ENCODE peak calls at places on chromosomes 2 and 18, in six cellular contexts. V, F, J, S, Y and R are unnamed samples. For H3K9me3, the result is how much of the 10 kb centered on the place peaks cover.

GRCh38 chr18:42351455-42351854 is 396.4 kb downstream of the PIK3C3 start:
- DNase-seq in V (no peak), F (no peak), J (no peak), S (no peak), Y (no peak), R (no peak)

GRCh38 chr2:117674172-117674571 is 140.3 kb upstream of the DDX18 start:
- DNase-seq in V (no peak), F (no peak), J (no peak), S (no peak), Y (no peak), R (no peak)

GRCh38 chr2:3284657-3285630 is 92.7 kb downstream of the EIPR1 start:
- DNase-seq in V (no peak), F (no peak), J (no peak), S (no peak), Y (no peak), R (no peak)

GRCh38 chr2:28360742-28361293 is 31.8 kb upstream of the FOSL2 start:
- DNase-seq in V (peak), F (no peak), J (no peak), S (no peak), Y (peak), R (no peak)

GRCh38 chr2:74502720-74503505 is 3.5 kb upstream of the LBX2 start:
- DNase-seq in V (peak), F (peak), J (peak), S (peak), Y (peak), R (peak)

GRCh38 chr2:158912122-158912521 is 56.3 kb upstream of the TANC1 start:
- DNase-seq in V (no peak), F (no peak), J (no peak), S (no peak), Y (no peak), R (no peak)

GRCh38 chr2:126720031-126720368 is 64.0 kb downstream of the GYPC start:
- DNase-seq in V (no peak), F (no peak), J (peak), S (no peak), Y (no peak), R (no peak)

GRCh38 chr2:230795856-230796255 is 68.9 kb upstream of the ITM2C start:
- DNase-seq in V (peak), F (peak), J (peak), S (peak), Y (no peak), R (no peak)

GRCh38 chr2:85846411-85846810 is 42.4 kb downstream of the ST3GAL5 start:
- DNase-seq in V (no peak), F (no peak), J (no peak), S (no peak), Y (no peak), R (no peak)

GRCh38 chr2:237922641-237923361 is 44.0 kb upstream of the UBE2F start:
- DNase-seq in V (peak), F (no peak), J (no peak), S (peak), Y (no peak), R (peak)

GRCh38 chr2:216698895-216699294 is 3.5 kb upstream of the IGFBP5 start:
- DNase-seq in V (peak), F (peak), J (no peak), S (peak), Y (no peak), R (no peak)

GRCh38 chr2:108414945-108415344 is 34.1 kb upstream of the GCC2 start:
- DNase-seq in V (no peak), F (no peak), J (no peak), S (no peak), Y (no peak), R (no peak)

GRCh38 chr18:35497006-35497333 is 790 bp downstream of the INO80C start:
- DNase-seq in V (peak), F (no peak), J (no peak), S (peak), Y (no peak), R (no peak)

GRCh38 chr2:205765147-205765546 is 82.8 kb downstream of the NRP2 start:
- DNase-seq in V (no peak), F (no peak), J (no peak), S (no peak), Y (no peak), R (no peak)

GRCh38 chr2:3241971-3242746 is 135.5 kb downstream of the EIPR1 start:
- DNase-seq in V (no peak), F (no peak), J (no peak), S (no peak), Y (no peak), R (no peak)

GRCh38 chr2:239807568-239807967 is 217.6 kb downstream of the NDUFA10 start:
- DNase-seq in V (peak), F (peak), J (no peak), S (no peak), Y (no peak), R (no peak)

GRCh38 chr18:9488535-9488934 is 13.2 kb downstream of the RALBP1 start:
- DNase-seq in V (no peak), F (no peak), J (no peak), S (no peak), Y (no peak), R (no peak)

GRCh38 chr2:46490521-46491141 is 11.3 kb downstream of the TMEM247 start:
- DNase-seq in V (peak), F (peak), J (no peak), S (peak), Y (peak), R (peak)

GRCh38 chr18:57624988-57625387 is 3.4 kb upstream of the NARS1 start:
- DNase-seq in V (no peak), F (no peak), J (no peak), S (no peak), Y (no peak), R (no peak)

GRCh38 chr2:66813525-66813924 is 378.6 kb downstream of the MEIS1 start:
- DNase-seq in V (no peak), F (no peak), J (no peak), S (no peak), Y (no peak), R (no peak)

DNA sequence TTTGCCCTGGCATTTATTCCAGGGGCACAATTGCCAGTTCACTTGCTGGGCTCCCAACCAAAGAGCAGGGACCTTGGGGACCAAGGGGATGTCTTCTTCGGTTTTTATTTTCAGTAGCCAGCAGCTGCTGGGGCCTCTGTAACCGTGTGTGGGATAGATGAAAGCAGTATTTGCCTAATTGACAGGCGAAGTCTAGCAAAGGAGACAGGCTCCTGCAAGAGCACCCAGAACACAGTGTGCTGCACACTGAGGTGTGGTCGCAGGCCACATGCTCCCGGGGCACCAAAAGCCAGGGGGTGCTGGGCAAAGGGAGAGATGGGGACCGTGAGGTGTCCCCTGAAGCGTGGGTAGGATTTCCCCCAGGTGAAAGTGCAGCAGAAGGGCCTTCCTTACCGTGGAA is 5.3 kb downstream of the SAG start:
- DNase-seq in V (no peak), F (no peak), J (no peak), S (no peak), Y (no peak), R (no peak)
- H3K27ac ChIP-seq in V (no peak), F (no peak), J (no peak), S (no peak), Y (no peak), R (no peak)

GRCh38 chr2:38613126-38613848 is 10.6 kb upstream of the HNRNPLL start:
- DNase-seq in V (no peak), F (no peak), J (no peak), S (peak), Y (no peak), R (no peak)

GRCh38 chr2:38605298-38605830 is 2.6 kb upstream of the HNRNPLL start:
- DNase-seq in V (no peak), F (no peak), J (no peak), S (no peak), Y (no peak), R (no peak)

GRCh38 chr2:38615237-38615636 is 12.5 kb upstream of the HNRNPLL start:
- DNase-seq in V (no peak), F (no peak), J (no peak), S (no peak), Y (no peak), R (no peak)

GRCh38 chr2:38613849-38614213 is 11.1 kb upstream of the HNRNPLL start:
- DNase-seq in V (no peak), F (no peak), J (no peak), S (no peak), Y (no peak), R (no peak)

GRCh38 chr2:38610851-38611801 is 8.4 kb upstream of the HNRNPLL start:
- DNase-seq in V (no peak), F (no peak), J (no peak), S (no peak), Y (no peak), R (no peak)
- TF ChIP-seq CTCF in V (no peak), F (no peak), J (no peak), S (no peak), Y (no peak), R (no peak)

GRCh38 chr18:3015203-3015590 is 2.3 kb upstream of the LPIN2 start:
- DNase-seq in V (no peak), F (no peak), J (no peak), S (no peak), Y (no peak), R (no peak)

GRCh38 chr18:3014501-3015202 is 1.7 kb upstream of the LPIN2 start:
- DNase-seq in V (no peak), F (no peak), J (no peak), S (no peak), Y (no peak), R (no peak)

GRCh38 chr18:3016584-3017292 is 3.8 kb upstream of the LPIN2 start:
- DNase-seq in V (no peak), F (no peak), J (no peak), S (no peak), Y (no peak), R (no peak)

GRCh38 chr18:3012920-3013810 is at the start of gene LPIN2:
- DNase-seq in V (peak), F (peak), J (peak), S (peak), Y (peak), R (peak)

GRCh38 chr18:3015851-3016250 is 2.9 kb upstream of the LPIN2 start:
- DNase-seq in V (no peak), F (no peak), J (no peak), S (no peak), Y (no peak), R (no peak)
- H3K9me3 ChIP-seq in V (under half), F (under half), J (under half), S (under half), Y (under half), R (under half)

GRCh38 chr2:189164732-189165131 is 14.8 kb downstream of the COL5A2 start:
- DNase-seq in V (peak), F (peak), J (no peak), S (no peak), Y (no peak), R (no peak)
- H3K27ac ChIP-seq in V (peak), F (peak), J (no peak), S (no peak), Y (no peak), R (peak)

GRCh38 chr18:629303-630150 is 27.9 kb upstream of the TYMS start:
- DNase-seq in V (no peak), F (no peak), J (no peak), S (no peak), Y (no peak), R (no peak)
- TF ChIP-seq CTCF in V (no peak), F (no peak), J (no peak), S (no peak), Y (no peak), R (no peak)

GRCh38 chr18:77858331-77858730 is 608.7 kb downstream of the GALR1 start:
- DNase-seq in V (no peak), F (no peak), J (no peak), S (no peak), Y (no peak), R (no peak)

GRCh38 chr18:77865853-77866252 is 616.2 kb downstream of the GALR1 start:
- DNase-seq in V (no peak), F (no peak), J (no peak), S (no peak), Y (no peak), R (no peak)

GRCh38 chr18:77859634-77860033 is 610.0 kb downstream of the GALR1 start:
- DNase-seq in V (no peak), F (no peak), J (no peak), S (no peak), Y (no peak), R (no peak)

GRCh38 chr18:77866309-77866708 is 616.7 kb downstream of the GALR1 start:
- DNase-seq in V (no peak), F (no peak), J (no peak), S (no peak), Y (no peak), R (no peak)

DNA sequence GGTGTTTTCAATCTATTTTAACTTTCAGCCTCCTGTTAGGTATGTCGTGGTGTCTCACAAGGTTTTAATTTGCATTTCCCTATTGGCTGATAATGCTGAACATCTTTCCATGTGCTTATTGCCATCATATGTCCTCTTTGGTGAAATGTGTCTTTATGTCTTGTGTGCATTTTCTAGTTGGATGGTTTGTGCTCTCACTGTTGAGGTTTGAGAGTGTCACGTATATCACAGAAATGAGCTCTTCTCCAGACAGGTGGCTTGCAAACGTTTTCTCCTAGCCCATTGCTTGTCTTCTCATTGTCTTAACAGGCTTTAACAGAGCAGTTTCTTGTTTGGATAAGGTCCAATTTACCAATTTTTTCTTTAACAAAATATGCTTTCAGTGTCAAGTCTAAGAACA is 612.7 kb downstream of the GALR1 start:
- DNase-seq in V (no peak), F (no peak), J (no peak), S (no peak), Y (no peak), R (no peak)
- H3K9me3 ChIP-seq in V (under half), F (under half), J (under half), S (under half), Y (under half), R (under half)